ENCODE peak calls at places on chromosomes 2 and 18, in four cellular contexts. O, G, T and M are unnamed samples. For H3K36me3, the result is how much of the 10 kb centered on the place peaks cover.

GRCh38 chr2:65299246-65299645 is 71.6 kb downstream of the ACTR2 start:
- DNase-seq in O (no peak), G (no peak), T (no peak), M (peak)

GRCh38 chr2:43319541-43319940 is 93.1 kb upstream of the ZFP36L2 start:
- DNase-seq in O (no peak), G (no peak), T (peak), M (no peak)

GRCh38 chr2:46257476-46257875 is 39.7 kb upstream of the EPAS1 start:
- DNase-seq in O (no peak), G (no peak), T (no peak), M (peak)

GRCh38 chr2:28347193-28347592 is 45.5 kb upstream of the FOSL2 start:
- DNase-seq in O (no peak), G (peak), T (no peak), M (no peak)

GRCh38 chr18:76466410-76466991 is 28.5 kb downstream of the ZNF516 start:
- DNase-seq in O (no peak), G (no peak), T (no peak), M (no peak)

GRCh38 chr2:136375017-136375901 is 257.3 kb upstream of the CXCR4 start:
- DNase-seq in O (no peak), G (no peak), T (no peak), M (no peak)

GRCh38 chr2:22703286-22703925 is 681.6 kb upstream of the KLHL29 start:
- DNase-seq in O (no peak), G (no peak), T (no peak), M (no peak)

GRCh38 chr2:241063093-241063551 is 39.0 kb downstream of the MTERF4 start:
- DNase-seq in O (no peak), G (peak), T (no peak), M (no peak)

GRCh38 chr2:29923110-29923721 is 1.8 kb upstream of the ALK start:
- DNase-seq in O (peak), G (no peak), T (peak), M (peak)

GRCh38 chr18:3930126-3931012 is 480.4 kb downstream of the TGIF1 start:
- DNase-seq in O (no peak), G (no peak), T (no peak), M (peak)

GRCh38 chr2:201807452-201807980 is 1.2 kb downstream of the CDK15 start:
- DNase-seq in O (no peak), G (no peak), T (no peak), M (peak)

GRCh38 chr2:212539145-212539880 is 711 bp upstream of the ERBB4 start:
- DNase-seq in O (peak), G (peak), T (peak), M (peak)

GRCh38 chr2:53242090-53242489 is 525.5 kb upstream of the CHAC2 start:
- DNase-seq in O (no peak), G (no peak), T (no peak), M (no peak)

GRCh38 chr18:62377408-62377807 is 52.3 kb downstream of the TNFRSF11A start:
- DNase-seq in O (no peak), G (no peak), T (no peak), M (no peak)

GRCh38 chr18:51051105-51051712 is 21.2 kb downstream of the SMAD4 start:
- DNase-seq in O (no peak), G (no peak), T (peak), M (peak)

GRCh38 chr18:49754866-49755265 is 58.5 kb downstream of the ACAA2 start:
- DNase-seq in O (no peak), G (no peak), T (no peak), M (no peak)

GRCh38 chr2:118847447-118848172 is at the start of gene EN1:
- DNase-seq in O (no peak), G (no peak), T (peak), M (no peak)

GRCh38 chr2:134228493-134228903 is 25.4 kb upstream of the MGAT5 start:
- DNase-seq in O (no peak), G (no peak), T (no peak), M (peak)

GRCh38 chr2:124836415-124836814 is 811.3 kb downstream of the CNTNAP5 start:
- DNase-seq in O (no peak), G (no peak), T (no peak), M (no peak)

GRCh38 chr2:12321017-12321641 is 395.6 kb upstream of the TRIB2 start:
- DNase-seq in O (no peak), G (no peak), T (no peak), M (peak)

GRCh38 chr2:10921525-10921924 is 9.8 kb downstream of the KCNF1 start:
- DNase-seq in O (no peak), G (no peak), T (no peak), M (no peak)

GRCh38 chr2:20677301-20678176 is 10.6 kb downstream of the GDF7 start:
- DNase-seq in O (no peak), G (no peak), T (no peak), M (no peak)

GRCh38 chr2:232316382-232317190 is 62.0 kb upstream of the ALPP start:
- DNase-seq in O (no peak), G (no peak), T (peak), M (peak)
- H3K27ac ChIP-seq in O (no peak), G (peak), T (no peak), M (peak)

DNA sequence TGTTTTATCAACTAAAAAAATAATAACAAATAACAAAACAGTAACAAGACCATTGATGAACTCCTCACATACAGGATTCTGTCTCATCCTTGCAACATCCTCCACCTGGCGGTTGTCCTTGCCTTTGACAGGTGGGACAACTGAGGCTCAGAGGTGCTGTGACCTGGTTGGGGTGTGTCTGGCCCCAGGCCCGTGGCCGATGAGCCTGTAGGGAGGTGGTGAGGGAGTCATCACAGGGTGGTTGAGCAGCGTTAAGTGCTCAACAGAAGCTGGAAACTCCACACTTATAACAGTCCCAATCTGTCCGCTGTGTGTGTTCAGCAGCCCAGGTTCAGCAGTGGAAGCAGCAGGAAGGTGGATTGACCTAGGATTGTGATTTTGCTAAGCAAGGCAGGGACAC is 131.6 kb upstream of the RAB12 start:
- DNase-seq in O (no peak), G (no peak), T (no peak), M (no peak)
- H3K4me3 ChIP-seq in O (no peak), G (no peak), T (no peak), M (no peak)

GRCh38 chr2:80987466-80987865 is 682.9 kb upstream of the LRRTM1 start:
- DNase-seq in O (no peak), G (no peak), T (no peak), M (no peak)
- H3K36me3 ChIP-seq in O (under half), G (under half), T (under half), M (under half)

GRCh38 chr2:54353216-54353615 is 97.2 kb upstream of the TSPYL6 start:
- DNase-seq in O (no peak), G (no peak), T (peak), M (no peak)
- H3K27ac ChIP-seq in O (no peak), G (no peak), T (peak), M (no peak)

DNA sequence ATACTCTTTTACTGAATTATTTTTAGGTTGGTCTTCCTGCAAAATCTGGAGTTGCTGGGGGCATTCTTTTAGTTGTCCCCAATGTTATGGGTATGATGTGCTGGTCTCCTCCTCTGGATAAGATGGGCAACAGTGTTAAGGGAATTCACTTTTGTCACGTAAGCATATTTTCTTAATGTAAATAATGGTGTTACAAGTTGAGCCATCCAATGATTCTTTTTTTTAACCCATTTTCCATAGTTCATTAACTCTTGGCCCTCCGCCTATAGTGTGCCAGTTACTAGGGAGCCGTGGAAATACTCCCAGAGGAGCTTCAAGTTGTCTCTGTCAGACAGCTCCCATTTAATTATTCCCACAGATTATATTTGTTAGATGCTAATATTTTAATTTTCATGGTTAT is 49.8 kb downstream of the GLS start:
- DNase-seq in O (no peak), G (no peak), T (no peak), M (no peak)
- H3K4me3 ChIP-seq in O (no peak), G (no peak), T (no peak), M (no peak)

GRCh38 chr2:219570194-219570923 is 980 bp downstream of the OBSL1 start:
- DNase-seq in O (no peak), G (peak), T (peak), M (peak)

GRCh38 chr2:219570924-219571310 is 422 bp downstream of the OBSL1 start:
- DNase-seq in O (no peak), G (peak), T (peak), M (peak)

GRCh38 chr2:219567791-219568361 is 3.5 kb downstream of the OBSL1 start:
- DNase-seq in O (no peak), G (no peak), T (no peak), M (no peak)

GRCh38 chr2:219569041-219569440 is 2.3 kb downstream of the OBSL1 start:
- DNase-seq in O (peak), G (no peak), T (no peak), M (peak)

DNA sequence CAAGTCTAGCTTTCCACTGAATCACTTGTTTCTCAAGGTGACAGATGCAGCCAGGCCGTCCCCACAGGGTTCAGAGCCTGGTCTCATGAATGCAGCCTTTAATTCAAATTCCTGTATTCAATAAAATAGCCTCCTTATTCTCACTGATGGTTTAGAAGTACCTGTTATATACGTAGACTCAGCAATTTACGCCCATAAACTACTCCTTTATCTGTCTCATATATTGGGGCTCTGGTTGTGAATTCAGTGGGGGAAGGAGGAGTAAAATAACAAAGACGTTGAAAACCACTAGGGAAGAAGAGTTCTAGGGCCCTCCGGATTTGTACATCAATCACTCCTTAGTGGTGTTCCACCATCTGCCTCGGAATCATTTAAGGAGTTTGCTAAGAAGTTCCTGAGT is 1.7 kb downstream of the OBSL1 start:
- DNase-seq in O (no peak), G (no peak), T (no peak), M (no peak)
- H3K36me3 ChIP-seq in O (under half), G (under half), T (under half), M (under half)